ENCODE peak calls at places on chromosomes 16 and 17, in five cellular contexts. Z, Q, N, G and T are unnamed samples.

GRCh38 chr17:74519951-74520553 is 11.2 kb downstream of the CD300LB start:
- DNase-seq in Z (no peak), Q (no peak), N (no peak), G (no peak), T (no peak)

GRCh38 chr16:12971216-12971615 is 69.8 kb downstream of the SHISA9 start:
- DNase-seq in Z (no peak), Q (no peak), N (peak; percentile 18), G (peak; percentile 34), T (peak; percentile 43)

GRCh38 chr16:51124896-51125295 is 26.2 kb downstream of the SALL1 start:
- DNase-seq in Z (no peak), Q (peak; percentile 41), N (no peak), G (no peak), T (no peak)

GRCh38 chr16:57834936-57835335 is 32.6 kb upstream of the KIFC3 start:
- DNase-seq in Z (no peak), Q (no peak), N (no peak), G (no peak), T (no peak)

GRCh38 chr16:31200821-31201510 is 1.6 kb downstream of the PYCARD start:
- DNase-seq in Z (no peak), Q (no peak), N (no peak), G (no peak), T (no peak)

GRCh38 chr17:48631693-48632578 is 5.8 kb upstream of the HOXB9 start:
- DNase-seq in Z (no peak), Q (no peak), N (no peak), G (no peak), T (no peak)

GRCh38 chr16:12100124-12100647 is 123.7 kb downstream of the SNX29 start:
- DNase-seq in Z (no peak), Q (no peak), N (no peak), G (no peak), T (no peak)

GRCh38 chr17:79685121-79685520 is 45.6 kb upstream of the ENPP7 start:
- DNase-seq in Z (no peak), Q (no peak), N (no peak), G (no peak), T (no peak)

GRCh38 chr17:3949418-3949817 is 14.8 kb downstream of the ATP2A3 start:
- DNase-seq in Z (no peak), Q (no peak), N (no peak), G (no peak), T (no peak)

GRCh38 chr17:3951420-3951819 is 12.8 kb downstream of the ATP2A3 start:
- DNase-seq in Z (no peak), Q (no peak), N (no peak), G (no peak), T (no peak)

GRCh38 chr17:3951003-3951402 is 13.2 kb downstream of the ATP2A3 start:
- DNase-seq in Z (no peak), Q (no peak), N (no peak), G (no peak), T (no peak)

GRCh38 chr17:3952186-3952585 is 12.1 kb downstream of the ATP2A3 start:
- DNase-seq in Z (no peak), Q (no peak), N (no peak), G (no peak), T (no peak)

GRCh38 chr17:3950584-3950983 is 13.7 kb downstream of the ATP2A3 start:
- DNase-seq in Z (no peak), Q (no peak), N (no peak), G (no peak), T (no peak)
- TF ChIP-seq YY1 in Z (no peak), Q (no peak), N (no peak), G (no peak), T (no peak)

GRCh38 chr17:17783121-17783824 is 53.5 kb downstream of the SREBF1 start:
- DNase-seq in Z (no peak), Q (peak; percentile 83), N (no peak), G (peak; percentile 76), T (peak; percentile 74)
- TF ChIP-seq YY1 in Z (no peak), Q (no peak), N (no peak), G (no peak), T (no peak)

GRCh38 chr16:10683160-10683559 is 11.6 kb downstream of the TEKT5 start:
- DNase-seq in Z (no peak), Q (no peak), N (no peak), G (no peak), T (peak; percentile 26)
- TF ChIP-seq YY1 in Z (no peak), Q (no peak), N (no peak), G (no peak), T (no peak)

GRCh38 chr17:63440127-63440769 is 5.9 kb downstream of the CYB561 start:
- DNase-seq in Z (no peak), Q (no peak), N (no peak), G (peak; percentile 82), T (no peak)
- TF ChIP-seq YY1 in Z (no peak), Q (no peak), N (no peak), G (no peak), T (no peak)

GRCh38 chr17:40063915-40064531 is 1.3 kb downstream of the THRA start:
- DNase-seq in Z (no peak), Q (no peak), N (no peak), G (no peak), T (no peak)
- TF ChIP-seq YY1 in Z (no peak), Q (no peak), N (no peak), G (no peak), T (no peak)